ENCODE peak calls at places on chromosomes 6 and 20, in seven cellular contexts. One of them, this sample, is unnamed.

GRCh38 chr6:34572585-34572984 is 16.5 kb upstream of the SPDEF start:
- DNase-seq in neural progenitor cell: no peak
- DNase-seq in DND-41: no peak
- DNase-seq in mesenchymal stem cell: no peak
- DNase-seq in astrocyte: no peak
- DNase-seq in SK-N-SH: peak; percentile 22
- DNase-seq in fibroblast of lung: no peak
- DNase-seq in this sample: peak; percentile 54

GRCh38 chr6:33991610-33992009 is 154.3 kb downstream of the GRM4 start:
- DNase-seq in neural progenitor cell: no peak
- DNase-seq in fibroblast of lung: no peak
- DNase-seq in mesenchymal stem cell: no peak
- DNase-seq in DND-41: no peak
- DNase-seq in astrocyte: no peak
- DNase-seq in SK-N-SH: no peak
- DNase-seq in this sample: no peak

GRCh38 chr6:128711149-128711548 is 171.8 kb upstream of the LAMA2 start:
- DNase-seq in astrocyte: no peak
- DNase-seq in mesenchymal stem cell: no peak
- DNase-seq in SK-N-SH: no peak
- DNase-seq in fibroblast of lung: no peak
- DNase-seq in neural progenitor cell: no peak
- DNase-seq in DND-41: no peak
- DNase-seq in this sample: no peak

GRCh38 chr6:154301086-154301625 is 55.4 kb downstream of the IPCEF1 start:
- DNase-seq in DND-41: no peak
- DNase-seq in astrocyte: peak; percentile 18
- DNase-seq in neural progenitor cell: no peak
- DNase-seq in mesenchymal stem cell: peak; percentile 32
- DNase-seq in fibroblast of lung: no peak
- DNase-seq in SK-N-SH: no peak
- DNase-seq in this sample: no peak

GRCh38 chr6:123329337-123329736 is 307.4 kb downstream of the TRDN start:
- DNase-seq in astrocyte: no peak
- DNase-seq in DND-41: no peak
- DNase-seq in neural progenitor cell: no peak
- DNase-seq in SK-N-SH: no peak
- DNase-seq in mesenchymal stem cell: no peak
- DNase-seq in fibroblast of lung: no peak
- DNase-seq in this sample: no peak

GRCh38 chr6:42292002-42292735 is 74.5 kb upstream of the MRPS10 start:
- DNase-seq in astrocyte: peak; percentile 59
- DNase-seq in fibroblast of lung: peak; percentile 62
- DNase-seq in DND-41: no peak
- DNase-seq in SK-N-SH: no peak
- DNase-seq in mesenchymal stem cell: peak; percentile 85
- DNase-seq in neural progenitor cell: no peak
- DNase-seq in this sample: peak; percentile 86

GRCh38 chr20:61719691-61720347 is 345.9 kb downstream of the TAF4 start:
- DNase-seq in mesenchymal stem cell: no peak
- DNase-seq in astrocyte: no peak
- DNase-seq in SK-N-SH: no peak
- DNase-seq in fibroblast of lung: peak; percentile 5
- DNase-seq in DND-41: no peak
- DNase-seq in neural progenitor cell: peak; percentile 26
- DNase-seq in this sample: no peak

GRCh38 chr6:36651659-36652379 is 26.7 kb upstream of the CDKN1A start:
- DNase-seq in astrocyte: no peak
- DNase-seq in DND-41: no peak
- DNase-seq in neural progenitor cell: no peak
- DNase-seq in fibroblast of lung: no peak
- DNase-seq in SK-N-SH: no peak
- DNase-seq in mesenchymal stem cell: no peak
- DNase-seq in this sample: no peak

GRCh38 chr6:33620158-33620583 is 951 bp upstream of the ITPR3 start:
- DNase-seq in DND-41: peak; percentile 70
- DNase-seq in neural progenitor cell: peak; percentile 53
- DNase-seq in mesenchymal stem cell: peak; percentile 70
- DNase-seq in astrocyte: no peak
- DNase-seq in SK-N-SH: peak; percentile 65
- DNase-seq in fibroblast of lung: no peak
- DNase-seq in this sample: peak; percentile 89

DNA sequence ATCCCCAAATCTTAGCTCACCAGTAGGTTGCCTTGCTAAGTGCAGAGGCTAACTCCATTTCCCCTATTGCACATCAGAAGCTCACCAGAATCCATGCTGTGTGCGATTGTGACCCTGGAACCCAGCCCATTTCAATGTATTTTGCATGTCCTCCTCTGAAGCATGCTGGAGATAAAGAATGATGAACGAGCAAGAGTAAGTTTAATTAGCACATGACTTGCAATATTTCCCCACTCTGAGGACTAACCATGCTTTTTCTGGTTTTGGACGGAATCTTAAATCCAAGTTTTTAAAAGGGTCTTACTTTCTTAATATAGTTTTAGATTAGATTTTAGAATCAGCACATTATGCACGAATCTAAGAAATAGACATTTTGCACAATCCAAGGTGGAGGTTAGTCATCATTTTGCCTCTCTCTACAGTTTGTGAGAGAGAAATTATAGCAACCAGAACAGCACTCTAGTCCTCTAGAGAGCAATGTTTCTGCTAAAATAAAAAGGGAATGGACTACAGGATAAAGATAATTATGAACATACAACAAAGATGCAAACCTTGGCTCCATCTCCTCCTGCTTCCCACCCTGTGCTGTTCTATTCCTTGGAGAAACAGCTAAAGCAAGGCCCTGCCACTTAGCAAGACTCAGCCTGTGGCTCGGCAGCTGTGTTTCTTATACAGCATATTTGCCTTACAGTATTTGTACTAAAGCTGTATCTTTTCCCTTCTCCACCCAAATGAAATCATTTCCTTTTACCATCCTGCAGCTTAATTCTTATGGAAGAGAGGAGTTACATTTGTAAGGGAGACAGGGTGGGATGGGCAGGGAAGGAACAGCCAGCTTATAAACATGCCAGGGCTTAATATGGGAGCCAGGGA is 24.9 kb upstream of the LAMA4 start:
- DNase-seq in fibroblast of lung: peak; percentile 63
- DNase-seq in mesenchymal stem cell: no peak
- DNase-seq in neural progenitor cell: no peak
- DNase-seq in astrocyte: no peak
- DNase-seq in SK-N-SH: no peak
- DNase-seq in DND-41: no peak
- DNase-seq in this sample: no peak
- H2AFZ ChIP-seq in fibroblast of lung: peak overlapping the region; percentile 44
- H2AFZ ChIP-seq in mesenchymal stem cell: no peak overlapping the region
- H2AFZ ChIP-seq in neural progenitor cell: peak overlapping the region; percentile 90
- H2AFZ ChIP-seq in astrocyte: no peak overlapping the region
- H2AFZ ChIP-seq in SK-N-SH: no peak overlapping the region
- H2AFZ ChIP-seq in DND-41: no peak overlapping the region
- H2AFZ ChIP-seq in this sample: peak overlapping the region; percentile 89

GRCh38 chr6:164035912-164036485 is 621.5 kb downstream of the QKI start:
- DNase-seq in DND-41: no peak
- DNase-seq in SK-N-SH: no peak
- DNase-seq in mesenchymal stem cell: no peak
- DNase-seq in neural progenitor cell: no peak
- DNase-seq in astrocyte: no peak
- DNase-seq in fibroblast of lung: no peak
- DNase-seq in this sample: no peak
- H2AFZ ChIP-seq in DND-41: no peak overlapping the region
- H2AFZ ChIP-seq in SK-N-SH: no peak overlapping the region
- H2AFZ ChIP-seq in mesenchymal stem cell: no peak overlapping the region
- H2AFZ ChIP-seq in neural progenitor cell: no peak overlapping the region
- H2AFZ ChIP-seq in astrocyte: no peak overlapping the region
- H2AFZ ChIP-seq in fibroblast of lung: no peak overlapping the region
- H2AFZ ChIP-seq in this sample: no peak overlapping the region

DNA sequence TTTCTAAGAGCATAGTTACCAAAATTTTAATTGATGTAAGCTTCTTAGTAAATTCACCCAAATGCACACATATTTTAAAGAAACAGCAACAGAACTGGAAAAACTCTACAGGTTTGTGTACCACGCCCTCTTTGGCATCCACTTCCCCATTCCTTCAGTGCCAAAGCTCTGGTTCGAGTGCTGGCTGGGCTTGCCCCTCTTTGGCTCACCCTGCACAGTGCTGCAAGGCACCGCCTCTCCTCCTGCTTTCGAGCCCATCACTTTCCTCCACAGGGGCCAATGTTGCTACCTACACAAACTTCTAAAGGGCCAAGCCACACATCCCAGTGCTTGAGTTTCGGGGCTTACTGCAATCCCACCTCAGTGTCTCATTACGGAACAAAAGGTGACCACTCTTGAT is 9.6 kb downstream of the LRP11 start:
- DNase-seq in DND-41: no peak
- DNase-seq in mesenchymal stem cell: no peak
- DNase-seq in SK-N-SH: no peak
- DNase-seq in fibroblast of lung: no peak
- DNase-seq in neural progenitor cell: no peak
- DNase-seq in astrocyte: no peak
- DNase-seq in this sample: no peak
- H2AFZ ChIP-seq in DND-41: no peak overlapping the region
- H2AFZ ChIP-seq in mesenchymal stem cell: no peak overlapping the region
- H2AFZ ChIP-seq in SK-N-SH: peak overlapping the region; percentile 51
- H2AFZ ChIP-seq in fibroblast of lung: no peak overlapping the region
- H2AFZ ChIP-seq in neural progenitor cell: no peak overlapping the region
- H2AFZ ChIP-seq in astrocyte: peak overlapping the region; percentile 4
- H2AFZ ChIP-seq in this sample: peak overlapping the region; percentile 23

DNA sequence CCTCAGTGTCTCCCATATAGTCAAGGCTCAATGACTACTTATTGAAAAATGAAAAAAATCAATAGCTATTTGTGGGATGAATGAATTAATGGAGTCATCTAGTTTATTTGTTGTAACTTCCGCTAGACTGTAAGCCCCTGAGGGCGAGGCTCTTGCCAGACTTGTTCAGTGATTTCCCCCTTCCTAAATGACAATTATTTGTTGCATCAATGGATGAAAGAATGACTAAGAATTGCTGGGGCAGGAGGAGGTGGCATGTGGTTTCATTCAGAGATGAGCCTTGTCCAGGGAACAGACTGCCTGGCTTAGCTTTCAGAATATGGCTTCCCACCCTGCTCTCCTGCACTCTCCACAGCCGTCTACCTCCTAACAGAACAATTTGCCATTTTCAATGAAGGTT is 1.1 kb upstream of the PRELID3B start:
- DNase-seq in neural progenitor cell: no peak
- DNase-seq in mesenchymal stem cell: no peak
- DNase-seq in astrocyte: no peak
- DNase-seq in SK-N-SH: no peak
- DNase-seq in fibroblast of lung: no peak
- DNase-seq in DND-41: no peak
- DNase-seq in this sample: no peak
- H2AFZ ChIP-seq in neural progenitor cell: no peak overlapping the region
- H2AFZ ChIP-seq in mesenchymal stem cell: no peak overlapping the region
- H2AFZ ChIP-seq in astrocyte: peak overlapping the region; percentile 19
- H2AFZ ChIP-seq in SK-N-SH: peak overlapping the region; percentile 7
- H2AFZ ChIP-seq in fibroblast of lung: peak overlapping the region; percentile 39
- H2AFZ ChIP-seq in DND-41: peak overlapping the region; percentile 67
- H2AFZ ChIP-seq in this sample: peak overlapping the region; percentile 13

GRCh38 chr6:161215193-161215592 is 58.7 kb downstream of the AGPAT4 start:
- DNase-seq in neural progenitor cell: no peak
- DNase-seq in mesenchymal stem cell: peak; percentile 100
- DNase-seq in DND-41: no peak
- DNase-seq in astrocyte: peak; percentile 99
- DNase-seq in fibroblast of lung: peak; percentile 100
- DNase-seq in SK-N-SH: no peak
- DNase-seq in this sample: peak; percentile 92
- H2AFZ ChIP-seq in neural progenitor cell: no peak overlapping the region
- H2AFZ ChIP-seq in mesenchymal stem cell: no peak overlapping the region
- H2AFZ ChIP-seq in DND-41: no peak overlapping the region
- H2AFZ ChIP-seq in astrocyte: no peak overlapping the region
- H2AFZ ChIP-seq in fibroblast of lung: no peak overlapping the region
- H2AFZ ChIP-seq in SK-N-SH: no peak overlapping the region
- H2AFZ ChIP-seq in this sample: peak overlapping the region; percentile 42

DNA sequence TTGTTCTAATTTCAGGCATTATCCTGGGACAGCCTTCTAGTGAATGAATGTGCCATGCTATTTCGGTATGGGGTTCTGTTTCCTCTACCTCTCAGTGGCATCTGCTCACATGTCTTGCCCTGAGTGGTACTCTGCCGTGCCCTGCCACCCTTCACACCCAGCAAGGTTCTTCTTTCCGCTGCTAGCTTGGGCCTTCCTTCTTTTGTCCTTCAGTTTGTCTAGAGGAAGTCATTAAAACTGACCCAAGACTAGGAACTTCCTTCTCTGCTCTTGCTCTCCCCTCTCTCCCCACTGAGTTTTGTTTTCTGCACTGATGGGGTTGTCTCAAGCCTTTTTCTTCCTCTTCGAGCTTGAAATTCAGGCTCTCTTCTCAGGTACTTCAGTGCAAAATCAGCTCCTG is 300.7 kb upstream of the PRDM1 start:
- DNase-seq in SK-N-SH: no peak
- DNase-seq in astrocyte: no peak
- DNase-seq in mesenchymal stem cell: no peak
- DNase-seq in fibroblast of lung: no peak
- DNase-seq in DND-41: no peak
- DNase-seq in neural progenitor cell: no peak
- DNase-seq in this sample: no peak
- H2AFZ ChIP-seq in SK-N-SH: no peak overlapping the region
- H2AFZ ChIP-seq in astrocyte: no peak overlapping the region
- H2AFZ ChIP-seq in mesenchymal stem cell: no peak overlapping the region
- H2AFZ ChIP-seq in fibroblast of lung: no peak overlapping the region
- H2AFZ ChIP-seq in DND-41: no peak overlapping the region
- H2AFZ ChIP-seq in neural progenitor cell: no peak overlapping the region
- H2AFZ ChIP-seq in this sample: peak overlapping the region; percentile 35

GRCh38 chr6:144898052-144898689 is 613.0 kb downstream of the UTRN start:
- DNase-seq in DND-41: no peak
- DNase-seq in mesenchymal stem cell: peak; percentile 22
- DNase-seq in neural progenitor cell: no peak
- DNase-seq in fibroblast of lung: peak; percentile 26
- DNase-seq in SK-N-SH: no peak
- DNase-seq in astrocyte: peak; percentile 77
- DNase-seq in this sample: no peak
- H2AFZ ChIP-seq in DND-41: no peak overlapping the region
- H2AFZ ChIP-seq in mesenchymal stem cell: no peak overlapping the region
- H2AFZ ChIP-seq in neural progenitor cell: no peak overlapping the region
- H2AFZ ChIP-seq in fibroblast of lung: no peak overlapping the region
- H2AFZ ChIP-seq in SK-N-SH: peak overlapping the region; percentile 85
- H2AFZ ChIP-seq in astrocyte: no peak overlapping the region
- H2AFZ ChIP-seq in this sample: no peak overlapping the region

DNA sequence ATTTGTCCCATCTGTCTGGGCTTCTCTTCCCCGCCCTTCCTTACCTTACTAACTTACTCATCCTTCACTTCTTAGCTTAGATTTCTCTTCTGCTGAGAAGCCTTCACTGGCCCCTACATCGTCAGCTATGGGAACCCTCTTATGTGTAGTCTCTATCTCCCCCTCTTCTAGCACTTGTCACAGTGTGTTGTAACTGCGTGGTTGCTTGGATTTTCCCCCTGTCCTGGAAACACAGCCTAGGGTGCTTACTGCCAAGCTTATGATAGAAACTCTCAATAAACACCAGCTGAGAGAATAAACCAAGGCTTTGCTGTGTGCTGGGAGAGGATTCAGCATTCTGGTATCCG is 68.5 kb downstream of the SGK1 start:
- DNase-seq in fibroblast of lung: no peak
- DNase-seq in astrocyte: no peak
- DNase-seq in SK-N-SH: no peak
- DNase-seq in DND-41: no peak
- DNase-seq in neural progenitor cell: no peak
- DNase-seq in mesenchymal stem cell: peak; percentile 53
- DNase-seq in this sample: no peak
- H2AFZ ChIP-seq in fibroblast of lung: no peak overlapping the region
- H2AFZ ChIP-seq in astrocyte: no peak overlapping the region
- H2AFZ ChIP-seq in SK-N-SH: no peak overlapping the region
- H2AFZ ChIP-seq in DND-41: no peak overlapping the region
- H2AFZ ChIP-seq in neural progenitor cell: no peak overlapping the region
- H2AFZ ChIP-seq in mesenchymal stem cell: no peak overlapping the region
- H2AFZ ChIP-seq in this sample: peak overlapping the region; percentile 64

This sample was measured in osteoblast.